ENCODE peak calls at places on chromosome 11, in five cellular contexts. One of them, this sample, is unnamed.

GRCh38 chr11:2290351-2290841 is 11.3 kb downstream of the C11orf21 start:
- DNase-seq in H1: peak
- DNase-seq in HepG2: no peak
- DNase-seq in K562: no peak
- DNase-seq in GM12891: no peak
- DNase-seq in this sample: no peak

GRCh38 chr11:94271885-94272372 is 32.5 kb upstream of the IZUMO1R start:
- DNase-seq in H1: no peak
- DNase-seq in HepG2: no peak
- DNase-seq in K562: no peak
- DNase-seq in GM12891: no peak
- DNase-seq in this sample: no peak

GRCh38 chr11:61552108-61552635 is 28.7 kb downstream of the SYT7 start:
- DNase-seq in H1: no peak
- DNase-seq in HepG2: no peak
- DNase-seq in K562: no peak
- DNase-seq in GM12891: no peak
- DNase-seq in this sample: no peak

GRCh38 chr11:33195391-33196190 is 34.3 kb upstream of the CSTF3 start:
- DNase-seq in H1: no peak
- DNase-seq in HepG2: no peak
- DNase-seq in K562: no peak
- DNase-seq in GM12891: no peak
- DNase-seq in this sample: no peak

GRCh38 chr11:65478411-65479183 is 20.2 kb upstream of the MALAT1 start:
- DNase-seq in H1: no peak
- DNase-seq in HepG2: no peak
- DNase-seq in K562: peak
- DNase-seq in GM12891: no peak
- DNase-seq in this sample: no peak

GRCh38 chr11:103649401-103649895 is 387.0 kb upstream of the DDI1 start:
- DNase-seq in H1: no peak
- DNase-seq in HepG2: no peak
- DNase-seq in K562: no peak
- DNase-seq in GM12891: no peak
- DNase-seq in this sample: no peak

GRCh38 chr11:69587454-69588081 is 53.4 kb upstream of the CCND1 start:
- DNase-seq in H1: no peak
- DNase-seq in HepG2: peak
- DNase-seq in K562: no peak
- DNase-seq in GM12891: no peak
- DNase-seq in this sample: no peak

GRCh38 chr11:70333206-70333605 is 62.7 kb downstream of the PPFIA1 start:
- DNase-seq in H1: no peak
- DNase-seq in HepG2: no peak
- DNase-seq in K562: no peak
- DNase-seq in GM12891: no peak
- DNase-seq in this sample: no peak

GRCh38 chr11:78419327-78419726 is 1.7 kb upstream of the GAB2 start:
- DNase-seq in H1: no peak
- DNase-seq in HepG2: no peak
- DNase-seq in K562: no peak
- DNase-seq in GM12891: no peak
- DNase-seq in this sample: no peak

GRCh38 chr11:134272381-134273316 is 3.5 kb upstream of the GLB1L3 start:
- DNase-seq in H1: peak
- DNase-seq in HepG2: peak
- DNase-seq in K562: no peak
- DNase-seq in GM12891: no peak
- DNase-seq in this sample: no peak

GRCh38 chr11:22407899-22408298 is 69.7 kb downstream of the SLC17A6 start:
- DNase-seq in H1: no peak
- DNase-seq in HepG2: no peak
- DNase-seq in K562: no peak
- DNase-seq in GM12891: no peak
- DNase-seq in this sample: no peak

GRCh38 chr11:119262668-119263351 is 54.1 kb downstream of the MCAM start:
- DNase-seq in H1: no peak
- DNase-seq in HepG2: no peak
- DNase-seq in K562: no peak
- DNase-seq in GM12891: no peak
- DNase-seq in this sample: no peak

GRCh38 chr11:58524232-58525036 is 16.5 kb upstream of the OR5B21 start:
- DNase-seq in H1: peak
- DNase-seq in HepG2: peak
- DNase-seq in K562: peak
- DNase-seq in GM12891: no peak
- DNase-seq in this sample: no peak

GRCh38 chr11:2297623-2298030 is 4.1 kb downstream of the C11orf21 start:
- DNase-seq in H1: peak
- DNase-seq in HepG2: no peak
- DNase-seq in K562: no peak
- DNase-seq in GM12891: no peak
- DNase-seq in this sample: no peak

GRCh38 chr11:2825886-2826678 is 59.5 kb downstream of the CDKN1C start:
- DNase-seq in H1: no peak
- DNase-seq in HepG2: peak
- DNase-seq in K562: no peak
- DNase-seq in GM12891: no peak
- DNase-seq in this sample: no peak

GRCh38 chr11:86547727-86548126 is 124.7 kb downstream of the ME3 start:
- DNase-seq in H1: no peak
- DNase-seq in HepG2: no peak
- DNase-seq in K562: no peak
- DNase-seq in GM12891: no peak
- DNase-seq in this sample: no peak

GRCh38 chr11:41431784-41432183 is 27.7 kb downstream of the LRRC4C start:
- DNase-seq in H1: no peak
- DNase-seq in HepG2: peak
- DNase-seq in K562: peak
- DNase-seq in GM12891: no peak
- DNase-seq in this sample: no peak

GRCh38 chr11:112401036-112401769 is 140.5 kb upstream of the PLET1 start:
- DNase-seq in H1: no peak
- DNase-seq in HepG2: no peak
- DNase-seq in K562: no peak
- DNase-seq in GM12891: no peak
- DNase-seq in this sample: no peak

GRCh38 chr11:45028921-45029680 is 78.4 kb upstream of the TP53I11 start:
- DNase-seq in H1: no peak
- DNase-seq in HepG2: no peak
- DNase-seq in K562: no peak
- DNase-seq in GM12891: no peak
- DNase-seq in this sample: no peak

GRCh38 chr11:86396403-86396802 is 21.7 kb downstream of the CCDC81 start:
- DNase-seq in H1: no peak
- DNase-seq in HepG2: no peak
- DNase-seq in K562: no peak
- DNase-seq in GM12891: no peak
- DNase-seq in this sample: no peak

GRCh38 chr11:120578591-120579154 is 67.1 kb downstream of the GRIK4 start:
- DNase-seq in H1: no peak
- DNase-seq in HepG2: no peak
- DNase-seq in K562: no peak
- DNase-seq in GM12891: no peak
- DNase-seq in this sample: no peak

GRCh38 chr11:114109206-114110090 is 49.9 kb downstream of the ZBTB16 start:
- DNase-seq in H1: no peak
- DNase-seq in HepG2: no peak
- DNase-seq in K562: no peak
- DNase-seq in GM12891: no peak
- DNase-seq in this sample: no peak

GRCh38 chr11:72598901-72599300 is 75.3 kb downstream of the PDE2A start:
- DNase-seq in H1: peak
- DNase-seq in HepG2: peak
- DNase-seq in K562: peak
- DNase-seq in GM12891: no peak
- DNase-seq in this sample: no peak

GRCh38 chr11:125165111-125165663 is 636 bp downstream of the PKNOX2 start:
- DNase-seq in H1: peak
- DNase-seq in HepG2: no peak
- DNase-seq in K562: no peak
- DNase-seq in GM12891: peak
- DNase-seq in this sample: peak

GRCh38 chr11:107683807-107684206 is 28.0 kb downstream of the SLN start:
- DNase-seq in H1: no peak
- DNase-seq in HepG2: no peak
- DNase-seq in K562: peak
- DNase-seq in GM12891: no peak
- DNase-seq in this sample: no peak

GRCh38 chr11:2917842-2918490 is 11.3 kb downstream of the PHLDA2 start:
- DNase-seq in H1: no peak
- DNase-seq in HepG2: no peak
- DNase-seq in K562: no peak
- DNase-seq in GM12891: no peak
- DNase-seq in this sample: no peak

GRCh38 chr11:17013548-17014320 is 480 bp downstream of the PLEKHA7 start:
- DNase-seq in H1: peak
- DNase-seq in HepG2: peak
- DNase-seq in K562: no peak
- DNase-seq in GM12891: peak
- DNase-seq in this sample: peak

GRCh38 chr11:3132831-3133455 is 32.2 kb downstream of the OSBPL5 start:
- DNase-seq in H1: no peak
- DNase-seq in HepG2: no peak
- DNase-seq in K562: no peak
- DNase-seq in GM12891: no peak
- DNase-seq in this sample: no peak

GRCh38 chr11:64359712-64360402 is 895 bp downstream of the RPS6KA4 start:
- DNase-seq in H1: no peak
- DNase-seq in HepG2: no peak
- DNase-seq in K562: no peak
- DNase-seq in GM12891: peak
- DNase-seq in this sample: peak

GRCh38 chr11:77474509-77475070 is 696 bp upstream of the PAK1 start:
- DNase-seq in H1: no peak
- DNase-seq in HepG2: no peak
- DNase-seq in K562: no peak
- DNase-seq in GM12891: no peak
- DNase-seq in this sample: no peak

GRCh38 chr11:75280227-75280671 is 39.7 kb downstream of the TPBGL start:
- DNase-seq in H1: peak
- DNase-seq in HepG2: peak
- DNase-seq in K562: peak
- DNase-seq in GM12891: peak
- DNase-seq in this sample: peak

GRCh38 chr11:62880231-62880802 is 379 bp upstream of the SLC3A2 start:
- DNase-seq in H1: no peak
- DNase-seq in HepG2: no peak
- DNase-seq in K562: no peak
- DNase-seq in GM12891: no peak
- DNase-seq in this sample: no peak

GRCh38 chr11:40722179-40722795 is 737.2 kb downstream of the LRRC4C start:
- DNase-seq in H1: peak
- DNase-seq in HepG2: peak
- DNase-seq in K562: peak
- DNase-seq in GM12891: peak
- DNase-seq in this sample: no peak

GRCh38 chr11:117438371-117439000 is 110.8 kb downstream of the CEP164 start:
- DNase-seq in H1: no peak
- DNase-seq in HepG2: no peak
- DNase-seq in K562: no peak
- DNase-seq in GM12891: no peak
- DNase-seq in this sample: peak
- TF ChIP-seq TAF1 in H1: no peak
- TF ChIP-seq TAF1 in HepG2: no peak
- TF ChIP-seq TAF1 in K562: no peak
- TF ChIP-seq TAF1 in GM12891: no peak
- TF ChIP-seq TAF1 in this sample: no peak

GRCh38 chr11:20731676-20732075 is 62.3 kb downstream of the NELL1 start:
- DNase-seq in H1: no peak
- DNase-seq in HepG2: no peak
- DNase-seq in K562: no peak
- DNase-seq in GM12891: no peak
- DNase-seq in this sample: no peak
- TF ChIP-seq TAF1 in H1: no peak
- TF ChIP-seq TAF1 in HepG2: no peak
- TF ChIP-seq TAF1 in K562: no peak
- TF ChIP-seq TAF1 in GM12891: no peak
- TF ChIP-seq TAF1 in this sample: no peak

DNA sequence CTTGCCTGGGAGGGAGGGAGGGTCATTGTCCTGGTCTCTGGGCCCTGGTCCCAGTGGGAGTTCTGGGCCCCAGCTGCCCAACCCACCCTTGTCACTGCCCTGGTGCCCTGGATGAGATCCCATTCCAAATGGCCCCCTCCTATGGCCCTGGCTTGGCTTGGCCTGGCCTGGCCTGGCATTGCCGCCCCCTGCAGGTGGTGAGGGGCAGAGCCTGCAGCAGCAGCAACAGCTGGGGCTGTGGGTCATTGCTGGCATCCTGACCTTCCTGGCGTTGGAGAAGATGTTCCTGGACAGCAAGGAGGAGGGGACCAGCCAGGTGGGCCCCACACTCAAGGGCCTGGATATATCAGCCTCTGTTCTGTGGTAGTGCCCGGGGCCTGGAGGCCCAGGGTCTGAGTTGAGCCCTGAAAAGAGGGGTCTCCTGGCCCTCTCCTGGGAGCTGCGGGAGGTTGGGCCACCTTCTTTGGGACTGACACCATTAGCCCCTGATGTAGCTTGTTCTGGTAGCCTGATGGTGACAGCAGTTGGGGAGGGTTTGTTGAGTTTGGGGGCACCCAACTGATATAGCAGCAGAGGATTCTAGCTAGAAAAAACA is 3.9 kb downstream of the SLC39A13 start:
- DNase-seq in H1: peak
- DNase-seq in HepG2: no peak
- DNase-seq in K562: peak
- DNase-seq in GM12891: no peak
- DNase-seq in this sample: peak
- TF ChIP-seq TAF1 in H1: no peak
- TF ChIP-seq TAF1 in HepG2: no peak
- TF ChIP-seq TAF1 in K562: no peak
- TF ChIP-seq TAF1 in GM12891: no peak
- TF ChIP-seq TAF1 in this sample: no peak

DNA sequence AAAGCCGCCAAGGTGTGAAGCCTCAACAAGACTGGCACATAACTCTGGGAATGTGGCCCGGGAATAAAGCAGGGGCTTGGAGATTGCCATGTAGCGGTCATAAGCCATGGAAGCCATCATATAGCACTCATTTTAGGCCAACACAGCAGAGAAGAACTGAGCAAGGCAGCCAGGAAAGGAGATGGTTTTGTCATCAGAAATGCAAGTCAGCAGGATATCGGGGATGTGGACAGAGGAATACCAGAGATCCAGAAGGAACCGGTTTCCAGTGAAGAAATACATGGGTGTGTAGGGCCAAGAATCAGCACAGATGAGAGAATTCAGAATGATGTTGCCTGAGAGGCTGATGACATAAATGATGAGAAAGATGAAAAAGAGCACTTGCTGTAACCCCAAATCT is 3.0 kb upstream of the OR9G4 start:
- DNase-seq in H1: no peak
- DNase-seq in HepG2: no peak
- DNase-seq in K562: no peak
- DNase-seq in GM12891: no peak
- DNase-seq in this sample: no peak
- TF ChIP-seq TAF1 in H1: no peak
- TF ChIP-seq TAF1 in HepG2: no peak
- TF ChIP-seq TAF1 in K562: no peak
- TF ChIP-seq TAF1 in GM12891: no peak
- TF ChIP-seq TAF1 in this sample: no peak

This sample was measured in GM12892.